ENCODE peak calls at places on chromosomes 12 and 14, in seven cellular contexts. H is fibroblast of mammary gland, L is psoas muscle, J is lower lobe of right lung, V is AG04450, F is Caco-2, W is suprapubic skin. O is an unnamed sample.

GRCh38 chr12:85036241-85036707 is at the start of the genes LRRIQ1 and TSPAN19:
- DNase-seq in H (peak), L (peak), J (peak), V (peak), F (peak), W (peak), O (peak)

GRCh38 chr12:121159467-121160307 is 27.0 kb downstream of the P2RX7 start:
- DNase-seq in H (no peak), L (no peak), J (no peak), V (no peak), F (no peak), W (no peak), O (no peak)

GRCh38 chr12:126874427-126875026 is 1392.4 kb upstream of the TMEM132C start:
- DNase-seq in H (peak), L (peak), J (peak), V (no peak), F (peak), W (no peak), O (no peak)

GRCh38 chr12:16350682-16351081 is 3.2 kb downstream of the MGST1 start:
- DNase-seq in H (peak), L (peak), J (peak), V (peak), F (no peak), W (no peak), O (peak)

GRCh38 chr12:53966070-53966384 is 6.9 kb upstream of the HOXC11 start:
- DNase-seq in H (no peak), L (no peak), J (no peak), V (no peak), F (no peak), W (no peak), O (no peak)

GRCh38 chr14:97710726-97711125 is 913.5 kb downstream of the VRK1 start:
- DNase-seq in H (no peak), L (no peak), J (no peak), V (no peak), F (no peak), W (no peak), O (no peak)

GRCh38 chr12:101086490-101086889 is 123.5 kb downstream of the SLC5A8 start:
- DNase-seq in H (peak), L (no peak), J (no peak), V (no peak), F (no peak), W (no peak), O (peak)

GRCh38 chr14:101135796-101136742 is 232.5 kb upstream of the RTL1 start:
- DNase-seq in H (no peak), L (peak), J (peak), V (no peak), F (no peak), W (peak), O (no peak)

GRCh38 chr12:28242888-28243633 is 52.8 kb downstream of the CCDC91 start:
- DNase-seq in H (peak), L (no peak), J (no peak), V (no peak), F (no peak), W (no peak), O (no peak)

GRCh38 chr12:112194601-112195247 is 69.4 kb downstream of the TRAFD1 start:
- DNase-seq in H (no peak), L (no peak), J (no peak), V (no peak), F (no peak), W (no peak), O (no peak)

GRCh38 chr14:36848213-36848612 is 186.6 kb downstream of the PAX9 start:
- DNase-seq in H (no peak), L (no peak), J (no peak), V (no peak), F (no peak), W (no peak), O (no peak)

GRCh38 chr14:61296707-61297502 is 15.8 kb upstream of the TMEM30B start:
- DNase-seq in H (peak), L (no peak), J (no peak), V (no peak), F (no peak), W (no peak), O (no peak)

GRCh38 chr14:76950043-76951020 is 78.2 kb downstream of the IRF2BPL start:
- DNase-seq in H (peak), L (no peak), J (no peak), V (no peak), F (no peak), W (no peak), O (no peak)

GRCh38 chr14:96635850-96636249 is 133.7 kb downstream of the PAPOLA start:
- DNase-seq in H (no peak), L (no peak), J (no peak), V (no peak), F (no peak), W (no peak), O (no peak)

GRCh38 chr14:71703477-71703876 is 228.8 kb upstream of the RGS6 start:
- DNase-seq in H (peak), L (no peak), J (no peak), V (no peak), F (no peak), W (no peak), O (no peak)

GRCh38 chr12:26097046-26097878 is 27.6 kb downstream of the BHLHE41 start:
- DNase-seq in H (peak), L (peak), J (peak), V (peak), F (peak), W (no peak), O (no peak)

GRCh38 chr14:22981090-22982012 is 1.0 kb downstream of the AJUBA start:
- DNase-seq in H (no peak), L (no peak), J (peak), V (no peak), F (no peak), W (no peak), O (no peak)

GRCh38 chr12:99713946-99714520 is 66.5 kb downstream of the GARIN6 start:
- DNase-seq in H (no peak), L (no peak), J (no peak), V (no peak), F (no peak), W (no peak), O (no peak)

GRCh38 chr14:93116676-93117200 is 1.0 kb upstream of the ITPK1 start:
- DNase-seq in H (peak), L (no peak), J (no peak), V (no peak), F (no peak), W (no peak), O (no peak)

GRCh38 chr12:116735951-116736599 is 1.8 kb downstream of the SPRING1 start:
- DNase-seq in H (no peak), L (no peak), J (peak), V (no peak), F (peak), W (peak), O (no peak)

GRCh38 chr14:73372529-73372928 is 85.8 kb downstream of the NUMB start:
- DNase-seq in H (no peak), L (no peak), J (no peak), V (no peak), F (no peak), W (no peak), O (no peak)

GRCh38 chr12:116244001-116244400 is 33.5 kb downstream of the MED13L start:
- DNase-seq in H (peak), L (no peak), J (no peak), V (peak), F (no peak), W (no peak), O (no peak)

GRCh38 chr12:124633269-124633953 is 66.0 kb upstream of the NCOR2 start:
- DNase-seq in H (peak), L (no peak), J (no peak), V (no peak), F (peak), W (no peak), O (no peak)
- H3K4me3 ChIP-seq in H (no peak), L (no peak), J (no peak), V (no peak), F (no peak), W (no peak), O (no peak)

GRCh38 chr12:68290126-68290525 is 36.7 kb upstream of the IL22 start:
- DNase-seq in H (no peak), L (no peak), J (no peak), V (no peak), F (no peak), W (no peak), O (no peak)
- H3K4me3 ChIP-seq in H (no peak), L (no peak), J (no peak), V (no peak), F (no peak), W (no peak), O (no peak)

DNA sequence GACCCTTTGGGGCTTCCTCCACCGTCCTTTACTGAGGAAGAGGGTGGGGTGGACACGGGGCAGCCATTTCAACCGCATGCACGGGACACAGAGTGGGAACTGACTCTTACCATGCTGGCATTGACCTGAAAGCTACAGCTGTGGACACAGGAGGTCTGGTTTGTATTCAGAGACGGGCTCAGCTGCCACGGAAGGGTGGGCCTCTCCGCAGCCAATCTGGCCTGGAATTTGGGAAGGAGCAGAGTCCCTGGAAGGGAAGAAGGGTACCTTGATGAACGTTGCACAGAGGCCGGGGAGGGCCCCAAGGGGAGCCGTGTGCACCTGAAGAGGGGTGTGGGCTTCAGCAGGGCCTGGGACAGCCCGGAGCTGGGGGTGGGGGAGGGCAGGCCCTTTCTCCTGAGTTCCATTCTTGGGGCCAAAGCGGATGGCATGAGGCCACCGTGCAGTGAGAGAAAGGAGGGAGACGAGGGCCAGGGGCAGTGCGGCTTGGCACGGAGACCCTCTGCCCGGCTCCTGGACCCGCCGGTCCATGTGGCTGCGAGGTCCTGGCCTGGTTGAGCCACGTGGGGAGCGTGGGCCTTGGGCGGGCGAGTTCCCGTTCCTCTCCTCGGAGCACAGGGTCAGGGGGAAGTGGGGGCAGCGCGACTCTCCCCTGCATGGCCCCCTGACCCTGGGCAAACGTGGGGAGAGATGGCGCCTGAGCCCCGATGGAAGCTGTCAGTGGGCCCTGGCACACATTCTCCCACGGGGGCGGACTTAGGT is 14.6 kb downstream of the TNFAIP2 start:
- DNase-seq in H (no peak), L (no peak), J (peak), V (no peak), F (no peak), W (no peak), O (no peak)
- H3K4me3 ChIP-seq in H (no peak), L (peak), J (no peak), V (no peak), F (no peak), W (no peak), O (no peak)

GRCh38 chr12:29640589-29641345 is 143.0 kb downstream of the TMTC1 start:
- DNase-seq in H (peak), L (no peak), J (no peak), V (no peak), F (peak), W (no peak), O (peak)
- H3K4me3 ChIP-seq in H (peak), L (peak), J (no peak), V (no peak), F (no peak), W (no peak), O (no peak)

GRCh38 chr12:105168006-105168405 is 60.5 kb downstream of the WASHC4 start:
- DNase-seq in H (no peak), L (no peak), J (no peak), V (no peak), F (no peak), W (no peak), O (no peak)

GRCh38 chr12:105172037-105172436 is 63.9 kb downstream of the APPL2 start:
- DNase-seq in H (no peak), L (no peak), J (no peak), V (no peak), F (no peak), W (no peak), O (no peak)

GRCh38 chr12:105167346-105167745 is 59.8 kb downstream of the WASHC4 start:
- DNase-seq in H (peak), L (no peak), J (no peak), V (peak), F (no peak), W (no peak), O (peak)

GRCh38 chr12:105166736-105167135 is 59.2 kb downstream of the WASHC4 start:
- DNase-seq in H (peak), L (no peak), J (no peak), V (no peak), F (no peak), W (no peak), O (peak)

GRCh38 chr12:105170139-105170538 is 62.6 kb downstream of the WASHC4 start:
- DNase-seq in H (no peak), L (no peak), J (no peak), V (no peak), F (no peak), W (no peak), O (no peak)
- H3K4me3 ChIP-seq in H (no peak), L (no peak), J (no peak), V (no peak), F (no peak), W (no peak), O (no peak)

DNA sequence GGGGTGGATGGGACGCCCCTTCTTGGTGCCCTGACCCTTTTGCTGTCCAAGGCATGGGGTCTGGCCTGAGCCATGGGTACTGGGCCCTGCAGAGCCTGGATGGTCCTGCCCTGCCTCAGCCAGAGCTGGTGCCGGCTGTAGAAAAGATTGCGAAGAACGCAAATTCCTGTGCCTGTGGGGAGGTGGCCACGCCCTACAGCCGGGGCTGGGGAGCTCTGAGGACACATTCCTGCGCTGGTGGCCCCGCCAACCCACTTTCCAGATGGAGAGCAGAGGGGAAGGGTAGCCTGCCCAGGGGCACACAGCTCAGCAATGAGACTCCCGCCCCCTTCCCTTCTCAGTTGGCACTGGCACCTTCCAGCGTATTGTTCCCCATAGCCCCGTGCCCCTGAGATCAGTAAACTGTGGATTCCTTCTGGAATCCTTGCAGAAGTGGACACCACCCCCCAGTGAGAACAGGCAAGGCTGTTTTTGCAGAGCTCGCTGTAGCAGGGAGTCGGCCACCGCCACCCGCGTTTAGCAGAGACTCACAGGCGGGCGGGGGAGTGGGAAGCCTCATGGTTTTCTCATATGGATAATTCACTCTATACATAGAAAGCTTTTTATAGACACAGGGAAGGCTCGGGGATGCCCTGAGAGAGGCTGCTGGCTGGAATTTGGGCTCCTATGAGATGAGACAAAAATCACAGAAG is 8.6 kb downstream of the INF2 start:
- DNase-seq in H (no peak), L (no peak), J (peak), V (no peak), F (peak), W (no peak), O (no peak)
- H3K4me3 ChIP-seq in H (no peak), L (no peak), J (no peak), V (no peak), F (no peak), W (no peak), O (no peak)